ENCODE peak calls at places on chromosomes 11 and 22, in six cellular contexts. One of them, this sample, is unnamed.

GRCh38 chr11:26715133-26715532 is 6.7 kb downstream of the SLC5A12 start:
- DNase-seq in BJ: no peak
- DNase-seq in activated CD4-positive, alpha-beta T cell treated with anti-CD3 and anti-CD28 coated beads, Interleukin-2, amount 50 U/mL, for 48 hours: no peak
- DNase-seq in fibroblast of mammary gland: no peak
- DNase-seq in stimulated activated CD8-positive, alpha-beta memory T cell treated with anti-CD3 and anti-CD28 coated beads, Interleukin-15, amount 100 ng/mL, for 48 hours: no peak
- DNase-seq in H54: no peak
- DNase-seq in this sample: no peak

GRCh38 chr22:48957987-48958321 is 869.7 kb downstream of the BRD1 start:
- DNase-seq in H54: no peak
- DNase-seq in fibroblast of mammary gland: no peak
- DNase-seq in activated CD4-positive, alpha-beta T cell treated with anti-CD3 and anti-CD28 coated beads, Interleukin-2, amount 50 U/mL, for 48 hours: no peak
- DNase-seq in BJ: no peak
- DNase-seq in stimulated activated CD8-positive, alpha-beta memory T cell treated with anti-CD3 and anti-CD28 coated beads, Interleukin-15, amount 100 ng/mL, for 48 hours: no peak
- DNase-seq in this sample: no peak

GRCh38 chr22:36589856-36590255 is 60.9 kb upstream of the EIF3D start:
- DNase-seq in H54: no peak
- DNase-seq in stimulated activated CD8-positive, alpha-beta memory T cell treated with anti-CD3 and anti-CD28 coated beads, Interleukin-15, amount 100 ng/mL, for 48 hours: no peak
- DNase-seq in BJ: no peak
- DNase-seq in fibroblast of mammary gland: no peak
- DNase-seq in activated CD4-positive, alpha-beta T cell treated with anti-CD3 and anti-CD28 coated beads, Interleukin-2, amount 50 U/mL, for 48 hours: no peak
- DNase-seq in this sample: no peak

GRCh38 chr22:18091916-18092526 is 14.2 kb downstream of the PEX26 start:
- DNase-seq in fibroblast of mammary gland: peak
- DNase-seq in H54: peak
- DNase-seq in BJ: no peak
- DNase-seq in stimulated activated CD8-positive, alpha-beta memory T cell treated with anti-CD3 and anti-CD28 coated beads, Interleukin-15, amount 100 ng/mL, for 48 hours: no peak
- DNase-seq in activated CD4-positive, alpha-beta T cell treated with anti-CD3 and anti-CD28 coated beads, Interleukin-2, amount 50 U/mL, for 48 hours: peak
- DNase-seq in this sample: no peak

GRCh38 chr11:67271548-67272284 is 5.4 kb downstream of the GRK2 start:
- DNase-seq in stimulated activated CD8-positive, alpha-beta memory T cell treated with anti-CD3 and anti-CD28 coated beads, Interleukin-15, amount 100 ng/mL, for 48 hours: peak
- DNase-seq in BJ: no peak
- DNase-seq in fibroblast of mammary gland: no peak
- DNase-seq in H54: no peak
- DNase-seq in activated CD4-positive, alpha-beta T cell treated with anti-CD3 and anti-CD28 coated beads, Interleukin-2, amount 50 U/mL, for 48 hours: peak
- DNase-seq in this sample: peak

GRCh38 chr11:110366234-110366633 is 63.5 kb upstream of the FDX1 start:
- DNase-seq in H54: no peak
- DNase-seq in stimulated activated CD8-positive, alpha-beta memory T cell treated with anti-CD3 and anti-CD28 coated beads, Interleukin-15, amount 100 ng/mL, for 48 hours: no peak
- DNase-seq in activated CD4-positive, alpha-beta T cell treated with anti-CD3 and anti-CD28 coated beads, Interleukin-2, amount 50 U/mL, for 48 hours: no peak
- DNase-seq in BJ: no peak
- DNase-seq in fibroblast of mammary gland: no peak
- DNase-seq in this sample: no peak

GRCh38 chr11:15690326-15690725 is 575.6 kb downstream of the INSC start:
- DNase-seq in fibroblast of mammary gland: no peak
- DNase-seq in BJ: no peak
- DNase-seq in stimulated activated CD8-positive, alpha-beta memory T cell treated with anti-CD3 and anti-CD28 coated beads, Interleukin-15, amount 100 ng/mL, for 48 hours: no peak
- DNase-seq in H54: no peak
- DNase-seq in activated CD4-positive, alpha-beta T cell treated with anti-CD3 and anti-CD28 coated beads, Interleukin-2, amount 50 U/mL, for 48 hours: no peak
- DNase-seq in this sample: no peak

GRCh38 chr22:46777609-46777970 is 15.1 kb downstream of the TBC1D22A start:
- DNase-seq in activated CD4-positive, alpha-beta T cell treated with anti-CD3 and anti-CD28 coated beads, Interleukin-2, amount 50 U/mL, for 48 hours: peak
- DNase-seq in BJ: no peak
- DNase-seq in H54: no peak
- DNase-seq in stimulated activated CD8-positive, alpha-beta memory T cell treated with anti-CD3 and anti-CD28 coated beads, Interleukin-15, amount 100 ng/mL, for 48 hours: no peak
- DNase-seq in fibroblast of mammary gland: no peak
- DNase-seq in this sample: peak

GRCh38 chr22:25754527-25755202 is 12.7 kb downstream of the MYO18B start:
- DNase-seq in activated CD4-positive, alpha-beta T cell treated with anti-CD3 and anti-CD28 coated beads, Interleukin-2, amount 50 U/mL, for 48 hours: no peak
- DNase-seq in stimulated activated CD8-positive, alpha-beta memory T cell treated with anti-CD3 and anti-CD28 coated beads, Interleukin-15, amount 100 ng/mL, for 48 hours: no peak
- DNase-seq in BJ: no peak
- DNase-seq in fibroblast of mammary gland: peak
- DNase-seq in H54: peak
- DNase-seq in this sample: no peak

GRCh38 chr11:45224766-45225165 is 61.4 kb downstream of the SYT13 start:
- DNase-seq in H54: no peak
- DNase-seq in activated CD4-positive, alpha-beta T cell treated with anti-CD3 and anti-CD28 coated beads, Interleukin-2, amount 50 U/mL, for 48 hours: no peak
- DNase-seq in BJ: no peak
- DNase-seq in stimulated activated CD8-positive, alpha-beta memory T cell treated with anti-CD3 and anti-CD28 coated beads, Interleukin-15, amount 100 ng/mL, for 48 hours: no peak
- DNase-seq in fibroblast of mammary gland: no peak
- DNase-seq in this sample: no peak

GRCh38 chr22:17581056-17581455 is 17.8 kb downstream of the SLC25A18 start:
- DNase-seq in BJ: no peak
- DNase-seq in activated CD4-positive, alpha-beta T cell treated with anti-CD3 and anti-CD28 coated beads, Interleukin-2, amount 50 U/mL, for 48 hours: no peak
- DNase-seq in H54: no peak
- DNase-seq in fibroblast of mammary gland: no peak
- DNase-seq in stimulated activated CD8-positive, alpha-beta memory T cell treated with anti-CD3 and anti-CD28 coated beads, Interleukin-15, amount 100 ng/mL, for 48 hours: no peak
- DNase-seq in this sample: no peak